ENCODE peak calls at places on chromosomes 1 and 21, in ten cellular contexts. One of them, this sample, is unnamed.

GRCh38 chr1:27161594-27161993 is 6.7 kb upstream of the SLC9A1 start:
- DNase-seq in Peyer's patch: peak
- DNase-seq in heart left ventricle: no peak
- DNase-seq in heart right ventricle: no peak
- DNase-seq in CD4-positive, alpha-beta T cell: no peak
- DNase-seq in PC-3: peak
- DNase-seq in lung: no peak
- DNase-seq in endodermal cell: no peak
- DNase-seq in ovary: no peak
- DNase-seq in colonic mucosa: peak
- DNase-seq in this sample: no peak

GRCh38 chr1:25727819-25728286 is 72.1 kb upstream of the SELENON start:
- DNase-seq in lung: peak
- DNase-seq in heart right ventricle: peak
- DNase-seq in heart left ventricle: peak
- DNase-seq in ovary: peak
- DNase-seq in Peyer's patch: peak
- DNase-seq in colonic mucosa: peak
- DNase-seq in PC-3: no peak
- DNase-seq in CD4-positive, alpha-beta T cell: no peak
- DNase-seq in endodermal cell: peak
- DNase-seq in this sample: no peak

GRCh38 chr1:89358287-89358893 is 5.5 kb upstream of the GBP6 start:
- DNase-seq in lung: peak
- DNase-seq in heart left ventricle: peak
- DNase-seq in colonic mucosa: peak
- DNase-seq in Peyer's patch: peak
- DNase-seq in heart right ventricle: peak
- DNase-seq in CD4-positive, alpha-beta T cell: peak
- DNase-seq in ovary: peak
- DNase-seq in PC-3: peak
- DNase-seq in endodermal cell: peak
- DNase-seq in this sample: peak

GRCh38 chr21:34580181-34580700 is 34.7 kb downstream of the RCAN1 start:
- DNase-seq in ovary: no peak
- DNase-seq in colonic mucosa: peak
- DNase-seq in Peyer's patch: no peak
- DNase-seq in heart left ventricle: peak
- DNase-seq in PC-3: no peak
- DNase-seq in endodermal cell: peak
- DNase-seq in CD4-positive, alpha-beta T cell: no peak
- DNase-seq in lung: no peak
- DNase-seq in heart right ventricle: peak
- DNase-seq in this sample: peak

GRCh38 chr1:41674501-41674900 is 190.0 kb upstream of the EDN2 start:
- DNase-seq in endodermal cell: no peak
- DNase-seq in heart right ventricle: no peak
- DNase-seq in Peyer's patch: no peak
- DNase-seq in heart left ventricle: no peak
- DNase-seq in colonic mucosa: no peak
- DNase-seq in lung: no peak
- DNase-seq in CD4-positive, alpha-beta T cell: no peak
- DNase-seq in ovary: no peak
- DNase-seq in PC-3: no peak
- DNase-seq in this sample: no peak

GRCh38 chr1:220887868-220888664 is 8.8 kb downstream of the HLX start:
- DNase-seq in Peyer's patch: no peak
- DNase-seq in endodermal cell: peak
- DNase-seq in heart left ventricle: no peak
- DNase-seq in PC-3: no peak
- DNase-seq in CD4-positive, alpha-beta T cell: no peak
- DNase-seq in colonic mucosa: no peak
- DNase-seq in ovary: no peak
- DNase-seq in heart right ventricle: no peak
- DNase-seq in lung: no peak
- DNase-seq in this sample: no peak

GRCh38 chr1:95006681-95007080 is 66.1 kb downstream of the ALG14 start:
- DNase-seq in PC-3: no peak
- DNase-seq in Peyer's patch: no peak
- DNase-seq in heart right ventricle: no peak
- DNase-seq in colonic mucosa: no peak
- DNase-seq in lung: no peak
- DNase-seq in CD4-positive, alpha-beta T cell: no peak
- DNase-seq in ovary: no peak
- DNase-seq in endodermal cell: no peak
- DNase-seq in heart left ventricle: no peak
- DNase-seq in this sample: no peak

GRCh38 chr1:190679032-190679431 is 201.4 kb upstream of the BRINP3 start:
- DNase-seq in CD4-positive, alpha-beta T cell: no peak
- DNase-seq in PC-3: peak
- DNase-seq in colonic mucosa: no peak
- DNase-seq in Peyer's patch: no peak
- DNase-seq in ovary: no peak
- DNase-seq in endodermal cell: no peak
- DNase-seq in heart right ventricle: no peak
- DNase-seq in lung: no peak
- DNase-seq in heart left ventricle: no peak
- DNase-seq in this sample: peak

GRCh38 chr1:224433041-224433670 is 1.4 kb downstream of the WDR26 start:
- DNase-seq in Peyer's patch: no peak
- DNase-seq in lung: no peak
- DNase-seq in heart right ventricle: no peak
- DNase-seq in ovary: peak
- DNase-seq in heart left ventricle: peak
- DNase-seq in CD4-positive, alpha-beta T cell: peak
- DNase-seq in PC-3: no peak
- DNase-seq in colonic mucosa: peak
- DNase-seq in endodermal cell: peak
- DNase-seq in this sample: no peak

GRCh38 chr21:41536076-41536826 is 28.3 kb upstream of the TMPRSS2 start:
- DNase-seq in heart right ventricle: no peak
- DNase-seq in ovary: no peak
- DNase-seq in colonic mucosa: peak
- DNase-seq in endodermal cell: no peak
- DNase-seq in lung: peak
- DNase-seq in heart left ventricle: no peak
- DNase-seq in Peyer's patch: no peak
- DNase-seq in PC-3: peak
- DNase-seq in CD4-positive, alpha-beta T cell: no peak
- DNase-seq in this sample: peak

GRCh38 chr1:101293461-101294045 is 56.7 kb downstream of the S1PR1 start:
- DNase-seq in heart right ventricle: no peak
- DNase-seq in heart left ventricle: no peak
- DNase-seq in ovary: no peak
- DNase-seq in Peyer's patch: no peak
- DNase-seq in endodermal cell: no peak
- DNase-seq in PC-3: peak
- DNase-seq in colonic mucosa: no peak
- DNase-seq in lung: no peak
- DNase-seq in CD4-positive, alpha-beta T cell: no peak
- DNase-seq in this sample: no peak

GRCh38 chr1:234206651-234207284 is 166.5 kb upstream of the COA6 start:
- DNase-seq in heart left ventricle: no peak
- DNase-seq in Peyer's patch: no peak
- DNase-seq in colonic mucosa: no peak
- DNase-seq in CD4-positive, alpha-beta T cell: no peak
- DNase-seq in ovary: no peak
- DNase-seq in heart right ventricle: peak
- DNase-seq in lung: no peak
- DNase-seq in endodermal cell: no peak
- DNase-seq in PC-3: peak
- DNase-seq in this sample: peak

GRCh38 chr1:53391982-53392381 is 64.1 kb upstream of the LRP8 start:
- DNase-seq in Peyer's patch: no peak
- DNase-seq in CD4-positive, alpha-beta T cell: no peak
- DNase-seq in colonic mucosa: no peak
- DNase-seq in lung: no peak
- DNase-seq in heart left ventricle: no peak
- DNase-seq in heart right ventricle: no peak
- DNase-seq in endodermal cell: no peak
- DNase-seq in PC-3: no peak
- DNase-seq in ovary: no peak
- DNase-seq in this sample: no peak

DNA sequence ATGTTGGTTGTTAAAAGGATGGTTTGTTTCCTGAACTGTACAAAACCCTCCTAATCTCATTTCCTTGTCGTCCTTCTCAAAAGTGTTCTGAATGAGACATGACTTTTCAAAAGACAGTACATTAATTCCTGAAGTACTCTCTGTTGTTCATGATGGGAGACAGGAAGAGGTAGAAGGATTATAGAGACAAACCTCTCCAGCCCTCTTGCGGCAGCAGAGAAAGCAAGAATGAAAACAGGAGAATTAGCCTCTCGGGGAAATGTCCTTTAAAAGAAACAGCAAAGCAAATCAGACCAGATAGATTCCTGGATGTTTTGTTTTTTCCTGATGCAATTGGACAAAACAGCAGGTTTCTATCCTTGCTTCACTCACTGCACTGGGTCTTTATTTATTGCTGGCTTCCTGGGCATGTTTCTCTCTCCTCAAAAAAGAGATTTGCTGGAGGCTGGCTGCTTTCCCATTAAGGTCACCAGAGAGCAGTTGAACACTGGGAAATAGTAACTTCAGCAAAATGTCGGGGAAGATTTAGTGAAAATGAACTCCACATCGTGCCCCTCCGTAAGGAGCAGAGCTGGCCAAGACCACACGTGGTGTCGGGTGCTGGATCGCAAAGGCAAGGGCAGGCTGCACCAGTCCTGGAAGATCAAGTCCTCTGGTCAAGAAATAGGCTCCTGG is 145.8 kb upstream of the SYT6 start:
- DNase-seq in heart left ventricle: no peak
- DNase-seq in CD4-positive, alpha-beta T cell: no peak
- DNase-seq in PC-3: no peak
- DNase-seq in colonic mucosa: no peak
- DNase-seq in endodermal cell: no peak
- DNase-seq in lung: no peak
- DNase-seq in Peyer's patch: no peak
- DNase-seq in heart right ventricle: no peak
- DNase-seq in ovary: peak
- DNase-seq in this sample: no peak
- TF ChIP-seq CTCF in heart left ventricle: no peak
- TF ChIP-seq CTCF in CD4-positive, alpha-beta T cell: no peak
- TF ChIP-seq CTCF in PC-3: no peak
- TF ChIP-seq CTCF in colonic mucosa: no peak
- TF ChIP-seq CTCF in endodermal cell: no peak
- TF ChIP-seq CTCF in lung: no peak
- TF ChIP-seq CTCF in Peyer's patch: no peak
- TF ChIP-seq CTCF in heart right ventricle: no peak
- TF ChIP-seq CTCF in ovary: peak
- TF ChIP-seq CTCF in this sample: no peak

GRCh38 chr1:115215703-115216521 is 122.1 kb downstream of the NGF start:
- DNase-seq in heart right ventricle: no peak
- DNase-seq in Peyer's patch: no peak
- DNase-seq in endodermal cell: no peak
- DNase-seq in PC-3: peak
- DNase-seq in ovary: no peak
- DNase-seq in heart left ventricle: no peak
- DNase-seq in colonic mucosa: no peak
- DNase-seq in lung: no peak
- DNase-seq in CD4-positive, alpha-beta T cell: no peak
- DNase-seq in this sample: no peak
- H3K27ac ChIP-seq in heart right ventricle: peak
- H3K27ac ChIP-seq in Peyer's patch: no peak
- H3K27ac ChIP-seq in endodermal cell: no peak
- H3K27ac ChIP-seq in PC-3: peak
- H3K27ac ChIP-seq in ovary: no peak
- H3K27ac ChIP-seq in heart left ventricle: no peak
- H3K27ac ChIP-seq in colonic mucosa: no peak
- H3K27ac ChIP-seq in lung: no peak
- H3K27ac ChIP-seq in CD4-positive, alpha-beta T cell: no peak
- H3K27ac ChIP-seq in this sample: no peak

DNA sequence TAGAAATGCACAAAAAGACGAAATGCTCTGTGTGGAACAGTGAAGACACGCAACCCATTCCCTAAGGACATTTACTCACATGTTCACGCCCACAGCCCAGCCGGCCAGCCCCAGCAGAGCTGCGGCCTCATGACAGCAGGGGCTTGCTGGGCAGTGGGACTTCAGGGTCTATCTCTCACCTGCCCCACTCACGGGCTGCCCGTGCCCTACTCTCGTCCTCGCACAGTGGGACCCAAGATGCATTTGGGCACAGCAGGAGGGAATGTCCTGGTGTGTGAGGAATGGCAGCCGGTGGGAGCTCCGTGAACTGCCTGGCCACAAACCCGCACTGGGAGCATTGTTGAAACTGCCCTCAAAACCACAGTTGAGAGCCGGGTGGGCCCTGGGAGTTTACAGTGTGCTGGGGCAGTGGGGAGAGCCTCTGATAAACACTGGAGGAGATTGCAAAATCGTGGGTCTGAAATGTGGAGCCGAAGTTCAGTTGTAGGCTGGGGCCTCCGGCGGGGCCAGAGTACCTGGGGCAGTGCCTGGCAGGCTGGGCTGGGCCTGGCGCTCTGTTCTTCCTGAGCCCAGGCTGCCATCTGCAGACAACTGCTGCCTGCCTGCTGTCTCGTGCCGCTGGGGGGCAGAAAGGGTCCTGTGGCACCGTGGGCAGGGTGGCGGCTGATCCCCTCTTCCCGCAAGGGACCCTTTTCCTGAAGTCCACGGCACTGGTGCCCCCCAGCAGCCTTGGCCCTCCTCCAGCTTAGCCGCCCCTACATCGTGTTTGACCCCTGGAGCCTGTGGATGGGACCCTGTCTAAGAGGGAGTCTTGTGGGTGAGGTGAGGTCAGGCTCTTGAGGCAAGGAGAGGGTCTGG is 20.7 kb upstream of the POFUT2 start:
- DNase-seq in heart left ventricle: no peak
- DNase-seq in Peyer's patch: peak
- DNase-seq in heart right ventricle: no peak
- DNase-seq in CD4-positive, alpha-beta T cell: no peak
- DNase-seq in PC-3: no peak
- DNase-seq in endodermal cell: peak
- DNase-seq in colonic mucosa: no peak
- DNase-seq in ovary: peak
- DNase-seq in lung: no peak
- DNase-seq in this sample: no peak
- TF ChIP-seq CTCF in heart left ventricle: no peak
- TF ChIP-seq CTCF in Peyer's patch: no peak
- TF ChIP-seq CTCF in heart right ventricle: no peak
- TF ChIP-seq CTCF in CD4-positive, alpha-beta T cell: no peak
- TF ChIP-seq CTCF in PC-3: no peak
- TF ChIP-seq CTCF in endodermal cell: no peak
- TF ChIP-seq CTCF in colonic mucosa: no peak
- TF ChIP-seq CTCF in ovary: no peak
- TF ChIP-seq CTCF in lung: no peak
- TF ChIP-seq CTCF in this sample: no peak

DNA sequence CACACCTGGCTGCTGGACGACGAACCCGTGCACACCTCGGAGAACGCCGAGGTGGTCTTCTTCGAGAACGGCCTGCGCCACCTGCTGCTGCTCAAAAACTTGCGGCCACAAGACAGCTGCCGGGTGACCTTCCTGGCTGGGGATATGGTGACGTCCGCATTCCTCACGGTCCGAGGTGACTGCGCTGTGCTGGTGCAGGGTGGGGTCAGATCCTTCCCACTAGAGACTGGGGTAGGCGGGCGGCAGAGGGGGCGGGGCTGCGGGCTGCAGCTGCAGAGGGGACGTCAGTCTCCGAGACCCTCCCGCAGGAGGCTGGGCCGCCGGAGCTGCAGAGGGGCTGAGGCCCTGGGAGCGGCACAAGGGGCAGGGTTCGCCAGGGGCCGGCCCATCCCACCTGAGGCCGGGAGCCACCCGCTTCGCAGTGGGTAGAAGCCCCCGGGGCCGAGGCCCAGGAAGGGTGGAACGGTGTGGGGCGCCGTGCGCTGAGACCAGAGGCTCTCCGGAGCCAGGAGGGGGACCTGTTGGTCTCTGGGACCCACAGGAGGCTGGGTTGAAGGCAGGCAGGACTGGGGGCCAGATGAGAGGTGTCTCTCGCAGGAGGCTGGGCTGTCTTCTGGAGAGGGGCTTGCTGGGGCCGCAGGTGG is 90.6 kb downstream of the TRIM11 start:
- DNase-seq in colonic mucosa: no peak
- DNase-seq in heart left ventricle: peak
- DNase-seq in CD4-positive, alpha-beta T cell: no peak
- DNase-seq in Peyer's patch: peak
- DNase-seq in PC-3: no peak
- DNase-seq in heart right ventricle: no peak
- DNase-seq in lung: no peak
- DNase-seq in ovary: peak
- DNase-seq in endodermal cell: peak
- DNase-seq in this sample: no peak
- H3K27ac ChIP-seq in colonic mucosa: no peak
- H3K27ac ChIP-seq in heart left ventricle: no peak
- H3K27ac ChIP-seq in CD4-positive, alpha-beta T cell: no peak
- H3K27ac ChIP-seq in Peyer's patch: no peak
- H3K27ac ChIP-seq in PC-3: no peak
- H3K27ac ChIP-seq in heart right ventricle: no peak
- H3K27ac ChIP-seq in lung: no peak
- H3K27ac ChIP-seq in ovary: no peak
- H3K27ac ChIP-seq in endodermal cell: no peak
- H3K27ac ChIP-seq in this sample: no peak